ENCODE peak calls at places on chromosomes 7 and 10, in ten cellular contexts. One of them, this sample, is unnamed.

GRCh38 chr7:18481776-18482175 is 13.8 kb upstream of the HDAC9 start:
- DNase-seq in neural crest cell: no peak
- DNase-seq in AG04449: no peak
- DNase-seq in fibroblast of lung: no peak
- DNase-seq in left lung: no peak
- DNase-seq in H9: no peak
- DNase-seq in AG10803: no peak
- DNase-seq in epithelial cell of esophagus: no peak
- DNase-seq in AG04450: no peak
- DNase-seq in astrocyte of the spinal cord: no peak
- DNase-seq in this sample: no peak

GRCh38 chr10:46522295-46523118 is 34.0 kb downstream of the GPRIN2 start:
- DNase-seq in neural crest cell: no peak
- DNase-seq in fibroblast of lung: no peak
- DNase-seq in AG10803: no peak
- DNase-seq in H9: no peak
- DNase-seq in epithelial cell of esophagus: no peak
- DNase-seq in AG04449: no peak
- DNase-seq in astrocyte of the spinal cord: no peak
- DNase-seq in AG04450: no peak
- DNase-seq in left lung: peak
- DNase-seq in this sample: no peak

GRCh38 chr10:78950656-78951587 is 117.8 kb upstream of the ZMIZ1 start:
- DNase-seq in AG10803: no peak
- DNase-seq in neural crest cell: no peak
- DNase-seq in AG04449: no peak
- DNase-seq in fibroblast of lung: no peak
- DNase-seq in left lung: peak
- DNase-seq in H9: no peak
- DNase-seq in AG04450: no peak
- DNase-seq in astrocyte of the spinal cord: no peak
- DNase-seq in epithelial cell of esophagus: peak
- DNase-seq in this sample: no peak

GRCh38 chr10:44362866-44363711 is 21.8 kb downstream of the CXCL12 start:
- DNase-seq in epithelial cell of esophagus: no peak
- DNase-seq in AG10803: no peak
- DNase-seq in neural crest cell: no peak
- DNase-seq in left lung: no peak
- DNase-seq in H9: peak
- DNase-seq in AG04450: no peak
- DNase-seq in AG04449: no peak
- DNase-seq in fibroblast of lung: no peak
- DNase-seq in astrocyte of the spinal cord: no peak
- DNase-seq in this sample: no peak

GRCh38 chr10:108393111-108393510 is 1228.6 kb upstream of the SORCS1 start:
- DNase-seq in H9: no peak
- DNase-seq in AG04449: no peak
- DNase-seq in fibroblast of lung: peak
- DNase-seq in AG04450: no peak
- DNase-seq in left lung: no peak
- DNase-seq in neural crest cell: no peak
- DNase-seq in AG10803: peak
- DNase-seq in astrocyte of the spinal cord: peak
- DNase-seq in epithelial cell of esophagus: peak
- DNase-seq in this sample: no peak

GRCh38 chr10:62744136-62744535 is 60.4 kb upstream of the ADO start:
- DNase-seq in H9: no peak
- DNase-seq in AG04449: no peak
- DNase-seq in epithelial cell of esophagus: no peak
- DNase-seq in left lung: no peak
- DNase-seq in AG10803: peak
- DNase-seq in neural crest cell: no peak
- DNase-seq in astrocyte of the spinal cord: no peak
- DNase-seq in fibroblast of lung: peak
- DNase-seq in AG04450: no peak
- DNase-seq in this sample: no peak

GRCh38 chr7:30595461-30596042 is 874 bp downstream of the GARS1 start:
- DNase-seq in AG04449: no peak
- DNase-seq in left lung: no peak
- DNase-seq in neural crest cell: no peak
- DNase-seq in fibroblast of lung: peak
- DNase-seq in H9: no peak
- DNase-seq in epithelial cell of esophagus: no peak
- DNase-seq in astrocyte of the spinal cord: peak
- DNase-seq in AG10803: peak
- DNase-seq in AG04450: no peak
- DNase-seq in this sample: no peak

GRCh38 chr10:128296608-128297007 is 170.4 kb upstream of the MKI67 start:
- DNase-seq in left lung: no peak
- DNase-seq in H9: no peak
- DNase-seq in astrocyte of the spinal cord: no peak
- DNase-seq in epithelial cell of esophagus: no peak
- DNase-seq in neural crest cell: no peak
- DNase-seq in AG04450: no peak
- DNase-seq in AG10803: no peak
- DNase-seq in AG04449: no peak
- DNase-seq in fibroblast of lung: no peak
- DNase-seq in this sample: no peak

GRCh38 chr7:36937754-36938551 is 213.7 kb upstream of the AOAH start:
- DNase-seq in AG04449: no peak
- DNase-seq in AG04450: no peak
- DNase-seq in fibroblast of lung: no peak
- DNase-seq in astrocyte of the spinal cord: no peak
- DNase-seq in neural crest cell: no peak
- DNase-seq in left lung: no peak
- DNase-seq in AG10803: no peak
- DNase-seq in epithelial cell of esophagus: no peak
- DNase-seq in H9: no peak
- DNase-seq in this sample: no peak
- TF ChIP-seq CTCF in AG04449: no peak
- TF ChIP-seq CTCF in AG04450: no peak
- TF ChIP-seq CTCF in fibroblast of lung: no peak
- TF ChIP-seq CTCF in astrocyte of the spinal cord: no peak
- TF ChIP-seq CTCF in neural crest cell: peak
- TF ChIP-seq CTCF in left lung: no peak
- TF ChIP-seq CTCF in AG10803: no peak
- TF ChIP-seq CTCF in epithelial cell of esophagus: peak
- TF ChIP-seq CTCF in H9: peak
- TF ChIP-seq CTCF in this sample: no peak

GRCh38 chr10:17244712-17245365 is 16.8 kb downstream of the VIM start:
- DNase-seq in neural crest cell: no peak
- DNase-seq in astrocyte of the spinal cord: peak
- DNase-seq in fibroblast of lung: peak
- DNase-seq in AG10803: peak
- DNase-seq in AG04449: no peak
- DNase-seq in left lung: no peak
- DNase-seq in H9: no peak
- DNase-seq in epithelial cell of esophagus: no peak
- DNase-seq in AG04450: no peak
- DNase-seq in this sample: no peak

GRCh38 chr10:17250736-17251135 is 22.7 kb downstream of the VIM start:
- DNase-seq in neural crest cell: no peak
- DNase-seq in AG04450: no peak
- DNase-seq in AG04449: no peak
- DNase-seq in epithelial cell of esophagus: no peak
- DNase-seq in astrocyte of the spinal cord: no peak
- DNase-seq in left lung: no peak
- DNase-seq in H9: no peak
- DNase-seq in AG10803: no peak
- DNase-seq in fibroblast of lung: no peak
- DNase-seq in this sample: no peak

GRCh38 chr10:17248964-17249363 is 20.9 kb downstream of the VIM start:
- DNase-seq in epithelial cell of esophagus: no peak
- DNase-seq in AG10803: no peak
- DNase-seq in neural crest cell: no peak
- DNase-seq in H9: no peak
- DNase-seq in AG04450: no peak
- DNase-seq in fibroblast of lung: no peak
- DNase-seq in astrocyte of the spinal cord: no peak
- DNase-seq in AG04449: no peak
- DNase-seq in left lung: no peak
- DNase-seq in this sample: no peak

GRCh38 chr10:17247210-17247609 is 19.2 kb downstream of the VIM start:
- DNase-seq in AG10803: no peak
- DNase-seq in epithelial cell of esophagus: no peak
- DNase-seq in fibroblast of lung: no peak
- DNase-seq in left lung: no peak
- DNase-seq in AG04450: no peak
- DNase-seq in H9: no peak
- DNase-seq in astrocyte of the spinal cord: no peak
- DNase-seq in neural crest cell: no peak
- DNase-seq in AG04449: no peak
- DNase-seq in this sample: no peak

GRCh38 chr10:17249820-17250219 is 21.8 kb downstream of the VIM start:
- DNase-seq in fibroblast of lung: peak
- DNase-seq in neural crest cell: no peak
- DNase-seq in AG10803: peak
- DNase-seq in left lung: no peak
- DNase-seq in epithelial cell of esophagus: peak
- DNase-seq in H9: no peak
- DNase-seq in AG04449: no peak
- DNase-seq in AG04450: no peak
- DNase-seq in astrocyte of the spinal cord: peak
- DNase-seq in this sample: no peak
- TF ChIP-seq CTCF in fibroblast of lung: peak
- TF ChIP-seq CTCF in neural crest cell: peak
- TF ChIP-seq CTCF in AG10803: peak
- TF ChIP-seq CTCF in left lung: peak
- TF ChIP-seq CTCF in epithelial cell of esophagus: peak
- TF ChIP-seq CTCF in H9: peak
- TF ChIP-seq CTCF in AG04449: peak
- TF ChIP-seq CTCF in AG04450: peak
- TF ChIP-seq CTCF in astrocyte of the spinal cord: peak
- TF ChIP-seq CTCF in this sample: no peak

GRCh38 chr7:4227105-4228010 is 454.7 kb upstream of the FOXK1 start:
- DNase-seq in fibroblast of lung: peak
- DNase-seq in AG04450: no peak
- DNase-seq in H9: no peak
- DNase-seq in AG10803: no peak
- DNase-seq in epithelial cell of esophagus: no peak
- DNase-seq in left lung: no peak
- DNase-seq in astrocyte of the spinal cord: peak
- DNase-seq in neural crest cell: no peak
- DNase-seq in AG04449: no peak
- DNase-seq in this sample: no peak

GRCh38 chr7:4221043-4221442 is 461.1 kb upstream of the FOXK1 start:
- DNase-seq in AG04449: no peak
- DNase-seq in neural crest cell: no peak
- DNase-seq in H9: no peak
- DNase-seq in AG10803: no peak
- DNase-seq in astrocyte of the spinal cord: no peak
- DNase-seq in fibroblast of lung: no peak
- DNase-seq in AG04450: no peak
- DNase-seq in left lung: no peak
- DNase-seq in epithelial cell of esophagus: no peak
- DNase-seq in this sample: no peak

GRCh38 chr7:4230352-4230751 is 451.7 kb upstream of the FOXK1 start:
- DNase-seq in AG10803: no peak
- DNase-seq in AG04449: no peak
- DNase-seq in neural crest cell: no peak
- DNase-seq in epithelial cell of esophagus: no peak
- DNase-seq in astrocyte of the spinal cord: no peak
- DNase-seq in AG04450: no peak
- DNase-seq in H9: no peak
- DNase-seq in left lung: no peak
- DNase-seq in fibroblast of lung: no peak
- DNase-seq in this sample: no peak

GRCh38 chr7:4225352-4225751 is 456.7 kb upstream of the FOXK1 start:
- DNase-seq in astrocyte of the spinal cord: no peak
- DNase-seq in AG04449: no peak
- DNase-seq in left lung: peak
- DNase-seq in AG10803: no peak
- DNase-seq in epithelial cell of esophagus: no peak
- DNase-seq in H9: no peak
- DNase-seq in AG04450: no peak
- DNase-seq in fibroblast of lung: no peak
- DNase-seq in neural crest cell: no peak
- DNase-seq in this sample: no peak

GRCh38 chr7:4226166-4226857 is 455.8 kb upstream of the FOXK1 start:
- DNase-seq in epithelial cell of esophagus: no peak
- DNase-seq in fibroblast of lung: no peak
- DNase-seq in AG04449: no peak
- DNase-seq in astrocyte of the spinal cord: no peak
- DNase-seq in AG04450: no peak
- DNase-seq in left lung: no peak
- DNase-seq in AG10803: no peak
- DNase-seq in H9: peak
- DNase-seq in neural crest cell: no peak
- DNase-seq in this sample: no peak
- TF ChIP-seq CTCF in epithelial cell of esophagus: no peak
- TF ChIP-seq CTCF in fibroblast of lung: no peak
- TF ChIP-seq CTCF in AG04449: no peak
- TF ChIP-seq CTCF in astrocyte of the spinal cord: no peak
- TF ChIP-seq CTCF in AG04450: no peak
- TF ChIP-seq CTCF in left lung: no peak
- TF ChIP-seq CTCF in AG10803: no peak
- TF ChIP-seq CTCF in H9: peak
- TF ChIP-seq CTCF in neural crest cell: peak
- TF ChIP-seq CTCF in this sample: no peak

GRCh38 chr7:45179666-45180065 is 22.1 kb downstream of the RAMP3 start:
- DNase-seq in left lung: peak
- DNase-seq in epithelial cell of esophagus: no peak
- DNase-seq in AG04449: no peak
- DNase-seq in neural crest cell: no peak
- DNase-seq in AG04450: no peak
- DNase-seq in astrocyte of the spinal cord: no peak
- DNase-seq in AG10803: no peak
- DNase-seq in fibroblast of lung: no peak
- DNase-seq in H9: no peak
- DNase-seq in this sample: no peak

GRCh38 chr7:45176886-45177731 is 19.5 kb downstream of the RAMP3 start:
- DNase-seq in AG04449: no peak
- DNase-seq in AG10803: no peak
- DNase-seq in AG04450: no peak
- DNase-seq in H9: no peak
- DNase-seq in left lung: peak
- DNase-seq in neural crest cell: no peak
- DNase-seq in astrocyte of the spinal cord: no peak
- DNase-seq in fibroblast of lung: no peak
- DNase-seq in epithelial cell of esophagus: no peak
- DNase-seq in this sample: no peak

GRCh38 chr7:45177801-45178200 is 20.2 kb downstream of the RAMP3 start:
- DNase-seq in fibroblast of lung: no peak
- DNase-seq in neural crest cell: no peak
- DNase-seq in H9: no peak
- DNase-seq in epithelial cell of esophagus: no peak
- DNase-seq in left lung: peak
- DNase-seq in astrocyte of the spinal cord: no peak
- DNase-seq in AG04449: no peak
- DNase-seq in AG10803: no peak
- DNase-seq in AG04450: no peak
- DNase-seq in this sample: no peak

GRCh38 chr7:45180084-45180986 is 22.7 kb downstream of the RAMP3 start:
- DNase-seq in AG04449: no peak
- DNase-seq in fibroblast of lung: no peak
- DNase-seq in epithelial cell of esophagus: no peak
- DNase-seq in left lung: peak
- DNase-seq in AG04450: no peak
- DNase-seq in H9: peak
- DNase-seq in astrocyte of the spinal cord: no peak
- DNase-seq in neural crest cell: no peak
- DNase-seq in AG10803: no peak
- DNase-seq in this sample: no peak

DNA sequence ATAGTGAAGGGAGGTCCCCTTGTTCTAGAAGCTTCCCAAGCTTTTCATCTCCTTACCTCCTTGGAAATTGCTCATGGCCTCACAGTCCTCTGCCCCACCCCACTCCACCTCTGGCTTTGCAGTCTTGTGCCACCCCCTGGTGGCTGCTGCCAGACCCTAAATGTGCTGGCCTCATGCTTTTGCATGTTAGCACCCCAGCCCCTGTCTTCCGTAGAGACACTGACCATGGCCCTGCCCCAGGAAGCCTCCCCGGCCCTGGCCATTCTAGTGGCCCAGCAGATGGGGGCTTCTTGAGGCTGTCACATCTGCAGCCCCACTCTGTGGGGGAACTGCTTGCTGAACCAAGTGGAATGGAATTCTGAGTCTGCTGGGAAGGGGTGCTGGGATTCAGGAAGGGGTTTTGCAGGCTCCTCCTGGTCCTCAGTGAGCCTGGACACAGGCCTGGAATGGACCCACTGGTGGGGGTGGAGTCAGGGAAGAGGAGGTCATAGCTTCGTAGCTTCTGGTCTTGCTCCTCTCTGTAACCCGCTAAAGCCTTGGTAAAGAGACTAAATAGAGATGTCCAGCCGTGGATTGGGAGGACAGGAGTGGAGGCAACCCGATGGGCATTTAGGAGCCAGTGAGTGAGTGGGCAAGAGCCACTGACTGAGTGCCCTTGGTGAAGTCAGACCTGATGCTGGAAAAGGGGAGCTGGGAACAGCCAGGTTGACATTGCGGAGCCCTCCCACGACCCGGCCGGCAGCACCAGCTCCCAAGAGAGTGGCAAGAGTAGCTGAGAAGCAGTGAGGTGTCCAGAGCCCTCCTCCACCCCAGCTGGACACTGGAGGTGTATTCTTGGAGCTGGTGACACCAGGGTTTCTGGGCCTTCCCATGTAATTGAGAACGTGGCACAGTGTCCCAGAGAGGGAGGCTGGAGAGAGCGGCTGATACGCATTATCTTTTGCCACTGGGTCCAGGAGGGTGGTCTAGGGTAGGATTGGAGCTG is 20.9 kb downstream of the RAMP3 start:
- DNase-seq in AG04449: no peak
- DNase-seq in H9: peak
- DNase-seq in neural crest cell: no peak
- DNase-seq in fibroblast of lung: no peak
- DNase-seq in astrocyte of the spinal cord: no peak
- DNase-seq in AG04450: no peak
- DNase-seq in left lung: peak
- DNase-seq in AG10803: no peak
- DNase-seq in epithelial cell of esophagus: no peak
- DNase-seq in this sample: no peak
- TF ChIP-seq CTCF in AG04449: no peak
- TF ChIP-seq CTCF in H9: peak
- TF ChIP-seq CTCF in neural crest cell: no peak
- TF ChIP-seq CTCF in fibroblast of lung: no peak
- TF ChIP-seq CTCF in astrocyte of the spinal cord: no peak
- TF ChIP-seq CTCF in AG04450: peak
- TF ChIP-seq CTCF in left lung: no peak
- TF ChIP-seq CTCF in AG10803: no peak
- TF ChIP-seq CTCF in epithelial cell of esophagus: no peak
- TF ChIP-seq CTCF in this sample: no peak

This sample was measured in mesothelial cell of epicardium.